ENCODE peak calls at places on chromosomes 1 and 21, in eight cellular contexts. One of them, this sample, is unnamed.

GRCh38 chr1:30106125-30106524 is 617.3 kb downstream of the MATN1 start:
- DNase-seq in GM12878: no peak
- DNase-seq in transverse colon: peak; percentile 20
- DNase-seq in stomach: no peak
- DNase-seq in breast epithelium: no peak
- DNase-seq in sigmoid colon: no peak
- DNase-seq in SK-N-SH: peak; percentile 76
- DNase-seq in HCT116: no peak
- DNase-seq in this sample: no peak

GRCh38 chr1:240927815-240928214 is 315.9 kb upstream of the GREM2 start:
- DNase-seq in GM12878: no peak
- DNase-seq in transverse colon: peak; percentile 8
- DNase-seq in stomach: no peak
- DNase-seq in breast epithelium: no peak
- DNase-seq in sigmoid colon: no peak
- DNase-seq in SK-N-SH: no peak
- DNase-seq in HCT116: no peak
- DNase-seq in this sample: no peak

GRCh38 chr1:118144777-118145176 is 40.3 kb downstream of the SPAG17 start:
- DNase-seq in GM12878: no peak
- DNase-seq in transverse colon: no peak
- DNase-seq in stomach: no peak
- DNase-seq in breast epithelium: no peak
- DNase-seq in sigmoid colon: no peak
- DNase-seq in SK-N-SH: no peak
- DNase-seq in HCT116: no peak
- DNase-seq in this sample: no peak

GRCh38 chr1:234199476-234200127 is 173.7 kb upstream of the COA6 start:
- DNase-seq in GM12878: no peak
- DNase-seq in transverse colon: no peak
- DNase-seq in stomach: no peak
- DNase-seq in breast epithelium: no peak
- DNase-seq in sigmoid colon: no peak
- DNase-seq in SK-N-SH: no peak
- DNase-seq in HCT116: no peak
- DNase-seq in this sample: no peak

GRCh38 chr1:25795955-25796806 is 3.8 kb upstream of the SELENON start:
- DNase-seq in GM12878: no peak
- DNase-seq in transverse colon: no peak
- DNase-seq in stomach: peak; percentile 70
- DNase-seq in breast epithelium: peak; percentile 79
- DNase-seq in sigmoid colon: no peak
- DNase-seq in SK-N-SH: no peak
- DNase-seq in HCT116: no peak
- DNase-seq in this sample: no peak

GRCh38 chr1:224632921-224633321 is 16.8 kb downstream of the CNIH3 start:
- DNase-seq in GM12878: no peak
- DNase-seq in transverse colon: no peak
- DNase-seq in stomach: no peak
- DNase-seq in breast epithelium: no peak
- DNase-seq in sigmoid colon: no peak
- DNase-seq in SK-N-SH: no peak
- DNase-seq in HCT116: no peak
- DNase-seq in this sample: no peak

GRCh38 chr1:44839561-44839960 is 3.5 kb downstream of the PTCH2 start:
- DNase-seq in GM12878: no peak
- DNase-seq in transverse colon: no peak
- DNase-seq in stomach: no peak
- DNase-seq in breast epithelium: no peak
- DNase-seq in sigmoid colon: no peak
- DNase-seq in SK-N-SH: no peak
- DNase-seq in HCT116: no peak
- DNase-seq in this sample: no peak

GRCh38 chr21:39976805-39977204 is 109.6 kb downstream of the PCP4 start:
- DNase-seq in GM12878: no peak
- DNase-seq in transverse colon: no peak
- DNase-seq in stomach: no peak
- DNase-seq in breast epithelium: no peak
- DNase-seq in sigmoid colon: no peak
- DNase-seq in SK-N-SH: no peak
- DNase-seq in HCT116: no peak
- DNase-seq in this sample: no peak

GRCh38 chr1:185170291-185170848 is 13.4 kb downstream of the SWT1 start:
- DNase-seq in GM12878: peak; percentile 32
- DNase-seq in transverse colon: no peak
- DNase-seq in stomach: no peak
- DNase-seq in breast epithelium: no peak
- DNase-seq in sigmoid colon: no peak
- DNase-seq in SK-N-SH: peak; percentile 69
- DNase-seq in HCT116: peak; percentile 56
- DNase-seq in this sample: no peak

GRCh38 chr1:222529916-222530315 is 18.0 kb downstream of the HHIPL2 start:
- DNase-seq in GM12878: no peak
- DNase-seq in transverse colon: no peak
- DNase-seq in stomach: no peak
- DNase-seq in breast epithelium: no peak
- DNase-seq in sigmoid colon: no peak
- DNase-seq in SK-N-SH: no peak
- DNase-seq in HCT116: no peak
- DNase-seq in this sample: no peak

GRCh38 chr1:100141192-100141591 is 8.2 kb downstream of the TRMT13 start:
- DNase-seq in GM12878: no peak
- DNase-seq in transverse colon: no peak
- DNase-seq in stomach: no peak
- DNase-seq in breast epithelium: no peak
- DNase-seq in sigmoid colon: no peak
- DNase-seq in SK-N-SH: no peak
- DNase-seq in HCT116: no peak
- DNase-seq in this sample: no peak

GRCh38 chr1:192951961-192952460 is 107.1 kb downstream of the UCHL5 start:
- DNase-seq in GM12878: peak; percentile 12
- DNase-seq in transverse colon: peak; percentile 10
- DNase-seq in stomach: no peak
- DNase-seq in breast epithelium: no peak
- DNase-seq in sigmoid colon: peak; percentile 74
- DNase-seq in SK-N-SH: no peak
- DNase-seq in HCT116: no peak
- DNase-seq in this sample: no peak

GRCh38 chr1:215599418-215599817 is 32.3 kb downstream of the KCTD3 start:
- DNase-seq in GM12878: no peak
- DNase-seq in transverse colon: no peak
- DNase-seq in stomach: no peak
- DNase-seq in breast epithelium: no peak
- DNase-seq in sigmoid colon: no peak
- DNase-seq in SK-N-SH: no peak
- DNase-seq in HCT116: no peak
- DNase-seq in this sample: no peak

GRCh38 chr1:33161061-33161681 is 20.7 kb downstream of the TRIM62 start:
- DNase-seq in GM12878: no peak
- DNase-seq in transverse colon: no peak
- DNase-seq in stomach: no peak
- DNase-seq in breast epithelium: no peak
- DNase-seq in sigmoid colon: peak; percentile 82
- DNase-seq in SK-N-SH: peak; percentile 97
- DNase-seq in HCT116: no peak
- DNase-seq in this sample: no peak

GRCh38 chr1:5734414-5734813 is 257.8 kb downstream of the NPHP4 start:
- DNase-seq in GM12878: no peak
- DNase-seq in transverse colon: no peak
- DNase-seq in stomach: no peak
- DNase-seq in breast epithelium: no peak
- DNase-seq in sigmoid colon: peak; percentile 47
- DNase-seq in SK-N-SH: no peak
- DNase-seq in HCT116: no peak
- DNase-seq in this sample: peak; percentile 23

GRCh38 chr1:59077739-59078503 is 219.0 kb upstream of the FGGY start:
- DNase-seq in GM12878: no peak
- DNase-seq in transverse colon: no peak
- DNase-seq in stomach: no peak
- DNase-seq in breast epithelium: no peak
- DNase-seq in sigmoid colon: no peak
- DNase-seq in SK-N-SH: peak; percentile 27
- DNase-seq in HCT116: no peak
- DNase-seq in this sample: no peak

DNA sequence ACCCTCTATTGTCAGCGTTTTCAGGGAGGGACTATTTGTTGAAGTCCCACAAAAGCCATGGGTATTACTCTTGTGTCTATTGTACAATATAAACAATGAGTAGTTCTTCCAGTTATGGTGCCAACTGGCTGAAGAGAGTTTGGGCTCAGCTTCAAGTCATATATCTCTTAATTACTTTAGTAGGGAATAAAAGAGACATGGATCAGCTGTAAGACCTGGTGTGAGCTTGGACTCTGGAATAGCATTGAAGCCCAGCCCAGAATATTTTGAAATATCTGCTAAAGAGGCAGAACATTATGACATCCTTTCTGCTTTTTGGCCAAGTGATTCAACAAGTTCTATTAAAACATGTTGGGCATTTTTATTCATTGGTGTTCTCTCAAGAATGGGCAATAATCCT is 224.9 kb downstream of the BACH1 start:
- DNase-seq in GM12878: no peak
- DNase-seq in transverse colon: peak; percentile 12
- DNase-seq in stomach: no peak
- DNase-seq in breast epithelium: peak; percentile 44
- DNase-seq in sigmoid colon: no peak
- DNase-seq in SK-N-SH: no peak
- DNase-seq in HCT116: no peak
- DNase-seq in this sample: no peak
- TF ChIP-seq POLR2AphosphoS5 in GM12878: no peak
- TF ChIP-seq POLR2AphosphoS5 in transverse colon: peak; percentile 30
- TF ChIP-seq POLR2AphosphoS5 in stomach: no peak
- TF ChIP-seq POLR2AphosphoS5 in breast epithelium: no peak
- TF ChIP-seq POLR2AphosphoS5 in sigmoid colon: peak; percentile 12
- TF ChIP-seq POLR2AphosphoS5 in SK-N-SH: no peak
- TF ChIP-seq POLR2AphosphoS5 in HCT116: no peak
- TF ChIP-seq POLR2AphosphoS5 in this sample: no peak

DNA sequence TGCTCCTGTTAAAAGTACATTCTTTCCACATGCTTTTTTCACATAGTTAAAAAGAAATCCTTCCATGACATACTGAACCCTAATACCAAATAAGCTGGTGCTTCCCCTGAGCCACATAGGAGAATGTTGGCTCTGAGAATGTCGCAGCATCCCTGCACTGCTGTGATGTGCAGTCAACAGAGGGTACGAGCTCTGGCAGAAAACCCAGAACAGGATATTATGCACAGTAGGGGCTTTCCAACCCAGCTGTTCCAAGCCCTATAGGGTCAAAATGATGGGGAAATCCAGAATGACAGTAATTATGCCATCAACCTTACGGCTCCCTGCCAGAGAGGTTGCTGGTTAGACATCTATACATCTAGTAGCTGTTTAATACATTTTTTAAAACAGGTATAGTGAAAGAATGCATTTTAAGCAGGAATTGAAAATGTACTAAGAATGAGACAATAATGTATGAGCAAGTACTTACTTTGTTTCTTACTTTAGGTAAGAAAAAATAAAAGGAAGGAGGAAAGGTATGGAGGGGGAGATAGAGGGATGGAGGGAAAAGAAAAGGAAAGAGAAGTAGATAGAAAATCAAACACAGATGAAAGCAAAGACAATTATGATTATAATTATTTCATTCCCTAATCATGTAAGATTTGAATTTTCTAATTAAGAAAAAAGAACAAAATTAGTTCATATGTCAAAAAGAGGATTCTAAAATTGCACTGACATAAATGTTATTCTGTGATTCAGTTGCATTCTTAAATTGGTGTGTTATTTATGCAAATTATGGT is 126.0 kb downstream of the NR5A2 start:
- DNase-seq in GM12878: peak; percentile 79
- DNase-seq in transverse colon: no peak
- DNase-seq in stomach: no peak
- DNase-seq in breast epithelium: no peak
- DNase-seq in sigmoid colon: no peak
- DNase-seq in SK-N-SH: no peak
- DNase-seq in HCT116: no peak
- DNase-seq in this sample: no peak
- H3K4me1 ChIP-seq in GM12878: peaks cover 41% of the 10 kb centered on the region
- H3K4me1 ChIP-seq in transverse colon: no peaks in the 10 kb centered on the region
- H3K4me1 ChIP-seq in stomach: no peaks in the 10 kb centered on the region
- H3K4me1 ChIP-seq in breast epithelium: no peaks in the 10 kb centered on the region
- H3K4me1 ChIP-seq in sigmoid colon: no peaks in the 10 kb centered on the region
- H3K4me1 ChIP-seq in SK-N-SH: no peaks in the 10 kb centered on the region
- H3K4me1 ChIP-seq in HCT116: peaks cover 9% of the 10 kb centered on the region
- H3K4me1 ChIP-seq in this sample: peaks cover 32% of the 10 kb centered on the region

DNA sequence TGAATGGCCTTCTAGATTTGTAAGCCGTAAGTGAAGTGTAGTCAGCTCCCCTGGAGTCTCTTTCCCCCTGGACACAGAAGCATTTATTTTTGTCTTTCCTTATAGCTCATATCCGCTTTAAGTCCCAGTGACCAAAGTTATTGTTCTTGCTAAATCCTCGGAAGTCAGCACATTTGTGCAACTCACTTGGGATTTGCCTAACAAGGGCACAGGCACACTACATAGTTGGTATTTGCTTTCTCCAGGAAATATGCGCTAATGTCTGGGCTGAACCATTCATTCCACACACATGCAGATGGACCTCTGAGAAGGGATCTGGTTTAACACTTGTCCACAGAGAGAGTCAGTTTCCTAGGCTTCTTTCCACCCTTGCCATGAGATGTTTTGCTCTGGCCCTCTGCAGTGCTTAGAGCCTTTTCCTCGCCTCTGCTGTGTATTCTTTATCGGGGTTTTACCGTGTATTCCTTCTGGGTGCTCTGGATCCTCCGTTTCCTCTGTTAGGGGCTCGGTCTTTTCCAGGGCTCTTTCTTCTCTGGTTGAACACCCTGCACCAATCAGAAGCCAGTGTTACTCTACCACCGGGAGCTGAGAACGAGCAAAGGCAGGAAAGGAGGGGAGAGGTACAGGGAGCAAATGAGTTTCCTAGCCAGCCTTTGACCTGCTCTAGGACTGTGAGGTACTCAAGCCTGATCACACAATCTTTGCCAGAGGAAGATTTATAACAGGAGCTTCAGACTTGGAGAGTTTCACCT is 72.4 kb downstream of the ABCA4 start:
- DNase-seq in GM12878: no peak
- DNase-seq in transverse colon: no peak
- DNase-seq in stomach: no peak
- DNase-seq in breast epithelium: no peak
- DNase-seq in sigmoid colon: no peak
- DNase-seq in SK-N-SH: no peak
- DNase-seq in HCT116: no peak
- DNase-seq in this sample: no peak
- TF ChIP-seq POLR2AphosphoS5 in GM12878: no peak
- TF ChIP-seq POLR2AphosphoS5 in transverse colon: no peak
- TF ChIP-seq POLR2AphosphoS5 in stomach: no peak
- TF ChIP-seq POLR2AphosphoS5 in breast epithelium: peak; percentile 26
- TF ChIP-seq POLR2AphosphoS5 in sigmoid colon: no peak
- TF ChIP-seq POLR2AphosphoS5 in SK-N-SH: no peak
- TF ChIP-seq POLR2AphosphoS5 in HCT116: no peak
- TF ChIP-seq POLR2AphosphoS5 in this sample: no peak

DNA sequence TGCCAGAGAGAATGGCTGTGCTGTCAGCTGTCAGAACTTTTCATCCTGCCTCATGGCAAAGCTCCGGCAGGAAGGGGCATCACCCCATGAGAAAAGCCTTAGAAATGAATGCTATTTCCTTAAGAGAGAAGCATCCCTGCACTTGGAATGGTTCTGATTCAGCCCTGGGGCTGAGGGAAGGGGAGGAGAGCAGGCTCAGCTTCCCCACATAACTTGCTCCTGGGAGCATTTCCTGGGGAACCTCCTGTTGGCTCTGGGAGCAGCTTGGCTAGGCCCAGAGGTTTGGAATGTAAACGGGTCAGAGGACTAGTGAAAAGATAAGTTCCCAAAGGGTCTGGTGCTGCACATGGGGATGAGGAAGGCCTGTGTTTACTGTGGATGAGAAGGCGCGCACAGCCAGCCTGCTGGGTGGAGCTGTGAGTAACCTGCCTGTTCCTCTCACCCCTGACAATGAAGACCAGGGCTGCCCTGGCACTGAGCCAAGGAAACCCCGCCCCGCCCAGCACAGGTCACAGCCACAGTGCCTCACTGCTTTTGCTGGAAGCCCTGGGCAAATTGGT is 5.0 kb downstream of the PRELP start:
- DNase-seq in GM12878: no peak
- DNase-seq in transverse colon: peak; percentile 91
- DNase-seq in stomach: peak; percentile 86
- DNase-seq in breast epithelium: peak; percentile 74
- DNase-seq in sigmoid colon: peak; percentile 94
- DNase-seq in SK-N-SH: peak; percentile 68
- DNase-seq in HCT116: peak; percentile 21
- DNase-seq in this sample: peak; percentile 76
- H3K4me1 ChIP-seq in GM12878: peaks cover 9% of the 10 kb centered on the region
- H3K4me1 ChIP-seq in transverse colon: peaks cover 9% of the 10 kb centered on the region
- H3K4me1 ChIP-seq in stomach: peaks cover 17% of the 10 kb centered on the region
- H3K4me1 ChIP-seq in breast epithelium: peaks cover 8% of the 10 kb centered on the region
- H3K4me1 ChIP-seq in sigmoid colon: no peaks in the 10 kb centered on the region
- H3K4me1 ChIP-seq in SK-N-SH: peaks cover 18% of the 10 kb centered on the region
- H3K4me1 ChIP-seq in HCT116: peaks cover 13% of the 10 kb centered on the region
- H3K4me1 ChIP-seq in this sample: peaks cover 19% of the 10 kb centered on the region